ENCODE peak calls at places on chromosome 18, in four cellular contexts. U, X, K and S are unnamed samples.

GRCh38 chr18:31424383-31424988 is 23.1 kb upstream of the DSG3 start:
- DNase-seq in U (peak), X (no peak), K (no peak), S (no peak)

GRCh38 chr18:79486356-79487197 is 90.8 kb downstream of the NFATC1 start:
- DNase-seq in X (no peak), U (no peak), K (no peak), S (no peak)

GRCh38 chr18:39841133-39842041 is 2113.6 kb upstream of the PIK3C3 start:
- DNase-seq in U (peak), X (peak), K (peak), S (peak)

GRCh38 chr18:31246460-31246859 is 71.5 kb upstream of the DSG1 start:
- DNase-seq in X (no peak), U (no peak), K (no peak), S (no peak)

GRCh38 chr18:80109676-80110078 is 615 bp downstream of the ADNP2 start:
- DNase-seq in U (peak), X (no peak), K (no peak), S (peak)

GRCh38 chr18:24128700-24129099 is 10.2 kb upstream of the CABYR start:
- DNase-seq in X (no peak), K (no peak), U (no peak), S (no peak)

GRCh38 chr18:9804517-9805104 is 81.2 kb upstream of the TXNDC2 start:
- DNase-seq in X (no peak), K (no peak), U (peak), S (no peak)

GRCh38 chr18:11004294-11004693 is 145.1 kb downstream of the PIEZO2 start:
- DNase-seq in K (no peak), X (no peak), U (no peak), S (no peak)

GRCh38 chr18:13374468-13375301 is 156.1 kb downstream of the LDLRAD4 start:
- DNase-seq in U (no peak), X (no peak), K (no peak), S (no peak)

GRCh38 chr18:5970032-5970431 is 74.7 kb upstream of the TMEM200C start:
- DNase-seq in K (no peak), X (no peak), U (no peak), S (no peak)

GRCh38 chr18:28476302-28476701 is 299.4 kb upstream of the CDH2 start:
- DNase-seq in X (no peak), U (no peak), K (no peak), S (no peak)

GRCh38 chr18:34999734-35000397 is 41.3 kb upstream of the MAPRE2 start:
- DNase-seq in X (no peak), K (no peak), U (no peak), S (no peak)

GRCh38 chr18:44090453-44090852 is 590.2 kb upstream of the SETBP1 start:
- DNase-seq in X (no peak), U (no peak), K (no peak), S (no peak)

GRCh38 chr18:28802546-28802945 is 625.6 kb upstream of the CDH2 start:
- DNase-seq in X (no peak), K (no peak), U (no peak), S (peak)

GRCh38 chr18:47767699-47768098 is 162.8 kb downstream of the SMAD2 start:
- DNase-seq in K (no peak), U (no peak), X (no peak), S (no peak)

GRCh38 chr18:487371-487770 is 13.1 kb downstream of the COLEC12 start:
- DNase-seq in X (no peak), K (no peak), U (no peak), S (no peak)

GRCh38 chr18:34744569-34744968 is 34.5 kb downstream of the DTNA start:
- DNase-seq in K (no peak), X (no peak), U (no peak), S (no peak)

GRCh38 chr18:36576339-36576738 is 252.5 kb downstream of the TPGS2 start:
- DNase-seq in U (no peak), K (no peak), X (no peak), S (no peak)

GRCh38 chr18:6221602-6222014 is 193.1 kb downstream of the L3MBTL4 start:
- DNase-seq in U (no peak), X (no peak), K (no peak), S (no peak)

GRCh38 chr18:69900941-69901340 is 46.7 kb downstream of the CD226 start:
- DNase-seq in X (no peak), K (no peak), U (no peak), S (no peak)

GRCh38 chr18:12441475-12442035 is 33.8 kb downstream of the PRELID3A start:
- DNase-seq in K (no peak), X (no peak), U (peak), S (no peak)

GRCh38 chr18:78685250-78685979 is 294.2 kb upstream of the SALL3 start:
- DNase-seq in X (no peak), U (no peak), K (no peak), S (no peak)

GRCh38 chr18:58362829-58363231 is 266.1 kb downstream of the ALPK2 start:
- DNase-seq in U (no peak), K (no peak), X (no peak), S (no peak)

GRCh38 chr18:22676423-22676822 is 256.7 kb upstream of the RBBP8 start:
- DNase-seq in K (no peak), X (no peak), U (no peak), S (no peak)

GRCh38 chr18:35497006-35497333 is 790 bp downstream of the INO80C start:
- DNase-seq in U (peak), K (no peak), X (no peak), S (no peak)

GRCh38 chr18:74949611-74950010 is 259.3 kb downstream of the PTGR3 start:
- DNase-seq in U (no peak), X (no peak), K (no peak), S (no peak)

GRCh38 chr18:38606841-38607240 is 1041.2 kb upstream of the CELF4 start:
- DNase-seq in X (no peak), U (no peak), K (no peak), S (no peak)
- TF ChIP-seq CTCF in X (no peak), U (no peak), K (no peak), S (no peak)

DNA sequence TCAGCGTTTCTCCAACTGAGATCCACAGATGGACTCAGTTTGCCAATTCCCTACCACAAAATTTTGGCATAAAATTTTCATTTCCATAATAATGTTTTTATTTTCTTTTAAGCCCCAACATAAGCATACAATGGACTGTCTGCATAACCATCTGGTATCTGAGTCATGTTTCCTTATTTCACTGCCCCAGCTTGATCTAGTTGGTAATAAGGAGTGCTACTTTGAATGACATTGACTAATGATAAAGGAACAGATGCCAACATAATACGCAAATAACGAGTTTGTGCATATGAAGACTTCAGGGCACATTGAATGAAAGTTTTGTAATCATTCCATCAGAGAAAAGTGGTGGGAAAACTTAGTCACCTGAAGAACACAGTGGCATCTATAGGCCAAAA is 8.8 kb upstream of the MBD2 start:
- DNase-seq in K (no peak), X (no peak), U (no peak), S (no peak)
- TF ChIP-seq CTCF in K (no peak), X (no peak), U (no peak), S (no peak)

GRCh38 chr18:3054214-3054613 is 41.3 kb upstream of the LPIN2 start:
- DNase-seq in K (no peak), U (no peak), X (no peak), S (no peak)
- TF ChIP-seq CTCF in K (no peak), U (no peak), X (no peak), S (no peak)

DNA sequence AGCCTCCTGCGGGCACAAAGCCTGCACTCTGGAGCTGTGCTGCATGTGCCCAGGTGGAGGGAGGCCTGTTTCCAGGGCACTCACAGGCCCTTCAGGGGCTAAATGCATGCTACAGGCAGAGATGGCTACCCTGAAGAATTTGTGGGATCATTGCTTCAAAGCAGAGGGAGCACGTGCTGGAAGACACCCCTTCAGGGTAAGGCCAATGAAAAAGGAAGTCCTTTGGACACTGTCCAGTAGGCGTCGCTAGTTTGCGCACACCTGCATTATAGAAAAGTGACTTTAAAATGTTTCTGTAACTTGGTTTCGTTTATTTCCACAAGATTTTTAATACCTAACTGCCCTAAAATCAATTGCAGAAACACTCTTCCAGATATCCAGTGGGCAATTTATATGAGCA is 325.3 kb downstream of the ZNF516 start:
- DNase-seq in X (no peak), U (no peak), K (no peak), S (no peak)
- TF ChIP-seq CTCF in X (no peak), U (no peak), K (no peak), S (no peak)

DNA sequence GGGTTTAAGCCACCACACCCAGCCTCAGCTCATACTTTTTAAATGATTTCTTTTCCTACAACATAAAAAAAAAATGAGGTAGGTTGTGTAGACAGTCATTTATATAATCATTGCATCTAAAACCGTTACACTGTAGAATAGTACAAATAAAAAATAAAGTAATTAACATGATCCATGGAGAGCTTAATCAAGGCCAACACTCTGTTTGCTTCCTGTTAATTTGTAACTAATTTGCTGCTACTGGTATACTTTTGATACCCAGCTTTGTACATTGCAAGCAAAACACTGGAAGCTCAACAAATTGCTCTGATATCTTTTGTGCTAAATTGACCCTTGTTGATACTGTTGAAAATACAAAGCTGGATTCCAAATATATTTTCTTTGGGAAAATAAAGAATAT is 20.2 kb upstream of the KCTD1 start:
- DNase-seq in X (no peak), U (no peak), K (no peak), S (no peak)
- TF ChIP-seq CTCF in X (no peak), U (no peak), K (no peak), S (no peak)

GRCh38 chr18:26185267-26185666 is 41.0 kb upstream of the TAF4B start:
- DNase-seq in U (no peak), X (no peak), K (no peak), S (no peak)
- TF ChIP-seq CTCF in U (no peak), X (no peak), K (no peak), S (peak)

GRCh38 chr18:61637319-61637718 is 255.5 kb downstream of the RNF152 start:
- DNase-seq in U (peak), X (no peak), K (no peak), S (no peak)
- TF ChIP-seq CTCF in U (no peak), X (no peak), K (no peak), S (no peak)

GRCh38 chr18:48954837-48955527 is 4.2 kb upstream of the SMAD7 start:
- DNase-seq in K (no peak), U (no peak), X (no peak), S (no peak)

GRCh38 chr18:48957136-48957535 is 6.4 kb upstream of the SMAD7 start:
- DNase-seq in U (no peak), K (no peak), X (no peak), S (peak)

GRCh38 chr18:48957616-48958015 is 6.9 kb upstream of the SMAD7 start:
- DNase-seq in U (no peak), K (no peak), X (no peak), S (no peak)

GRCh38 chr18:48956378-48956777 is 5.6 kb upstream of the SMAD7 start:
- DNase-seq in X (no peak), U (no peak), K (peak), S (peak)

GRCh38 chr18:48955528-48956261 is 4.9 kb upstream of the SMAD7 start:
- DNase-seq in K (no peak), U (peak), X (no peak), S (peak)
- TF ChIP-seq CTCF in K (no peak), U (no peak), X (no peak), S (peak)

GRCh38 chr18:45619062-45619825 is 4.0 kb downstream of the SLC14A2 start:
- DNase-seq in X (no peak), K (no peak), U (no peak), S (no peak)
- TF ChIP-seq CTCF in X (no peak), K (no peak), U (no peak), S (no peak)